ENCODE peak calls at places on chromosomes 1 and 21, in eight cellular contexts. One of them, this sample, is unnamed.

GRCh38 chr1:1068374-1069060 is 5.6 kb downstream of the RNF223 start:
- DNase-seq in endothelial cell of umbilical vein: no peak
- DNase-seq in transverse colon: peak
- DNase-seq in vagina: no peak
- DNase-seq in stomach: peak
- DNase-seq in HCT116: no peak
- DNase-seq in prostate gland: no peak
- DNase-seq in sigmoid colon: no peak
- DNase-seq in this sample: peak

GRCh38 chr1:90045853-90046563 is 51.1 kb downstream of the ZNF326 start:
- DNase-seq in endothelial cell of umbilical vein: peak
- DNase-seq in transverse colon: no peak
- DNase-seq in vagina: no peak
- DNase-seq in stomach: no peak
- DNase-seq in HCT116: peak
- DNase-seq in prostate gland: no peak
- DNase-seq in sigmoid colon: no peak
- DNase-seq in this sample: no peak

GRCh38 chr21:45322960-45323461 is 35.3 kb upstream of the POFUT2 start:
- DNase-seq in endothelial cell of umbilical vein: no peak
- DNase-seq in transverse colon: no peak
- DNase-seq in vagina: no peak
- DNase-seq in stomach: no peak
- DNase-seq in HCT116: no peak
- DNase-seq in prostate gland: no peak
- DNase-seq in sigmoid colon: peak
- DNase-seq in this sample: no peak

GRCh38 chr21:37006521-37007291 is at the start of gene RIPPLY3:
- DNase-seq in endothelial cell of umbilical vein: no peak
- DNase-seq in transverse colon: no peak
- DNase-seq in vagina: no peak
- DNase-seq in stomach: no peak
- DNase-seq in HCT116: no peak
- DNase-seq in prostate gland: no peak
- DNase-seq in sigmoid colon: no peak
- DNase-seq in this sample: no peak

GRCh38 chr21:22297575-22297974 is 1299.4 kb downstream of the NCAM2 start:
- DNase-seq in endothelial cell of umbilical vein: no peak
- DNase-seq in transverse colon: no peak
- DNase-seq in vagina: no peak
- DNase-seq in stomach: no peak
- DNase-seq in HCT116: no peak
- DNase-seq in prostate gland: no peak
- DNase-seq in sigmoid colon: no peak
- DNase-seq in this sample: no peak

GRCh38 chr1:9872430-9873165 is 37.5 kb downstream of the CTNNBIP1 start:
- DNase-seq in endothelial cell of umbilical vein: no peak
- DNase-seq in transverse colon: no peak
- DNase-seq in vagina: no peak
- DNase-seq in stomach: no peak
- DNase-seq in HCT116: no peak
- DNase-seq in prostate gland: no peak
- DNase-seq in sigmoid colon: no peak
- DNase-seq in this sample: no peak

GRCh38 chr1:22790232-22791008 is 79.8 kb downstream of the EPHB2 start:
- DNase-seq in endothelial cell of umbilical vein: no peak
- DNase-seq in transverse colon: peak
- DNase-seq in vagina: no peak
- DNase-seq in stomach: no peak
- DNase-seq in HCT116: no peak
- DNase-seq in prostate gland: no peak
- DNase-seq in sigmoid colon: no peak
- DNase-seq in this sample: no peak

GRCh38 chr1:243855616-243856318 is 5.7 kb upstream of the AKT3 start:
- DNase-seq in endothelial cell of umbilical vein: no peak
- DNase-seq in transverse colon: no peak
- DNase-seq in vagina: no peak
- DNase-seq in stomach: no peak
- DNase-seq in HCT116: no peak
- DNase-seq in prostate gland: no peak
- DNase-seq in sigmoid colon: no peak
- DNase-seq in this sample: no peak

GRCh38 chr1:41500378-41500777 is 15.9 kb upstream of the EDN2 start:
- DNase-seq in endothelial cell of umbilical vein: no peak
- DNase-seq in transverse colon: peak
- DNase-seq in vagina: no peak
- DNase-seq in stomach: peak
- DNase-seq in HCT116: no peak
- DNase-seq in prostate gland: peak
- DNase-seq in sigmoid colon: peak
- DNase-seq in this sample: no peak

GRCh38 chr1:236808564-236809130 is 13.6 kb downstream of the MTR start:
- DNase-seq in endothelial cell of umbilical vein: peak
- DNase-seq in transverse colon: no peak
- DNase-seq in vagina: no peak
- DNase-seq in stomach: no peak
- DNase-seq in HCT116: no peak
- DNase-seq in prostate gland: no peak
- DNase-seq in sigmoid colon: no peak
- DNase-seq in this sample: no peak

GRCh38 chr1:7050751-7051665 is 265.8 kb downstream of the CAMTA1 start:
- DNase-seq in endothelial cell of umbilical vein: no peak
- DNase-seq in transverse colon: no peak
- DNase-seq in vagina: no peak
- DNase-seq in stomach: no peak
- DNase-seq in HCT116: no peak
- DNase-seq in prostate gland: no peak
- DNase-seq in sigmoid colon: no peak
- DNase-seq in this sample: no peak

GRCh38 chr1:47450606-47451005 is 12.8 kb downstream of the FOXD2 start:
- DNase-seq in endothelial cell of umbilical vein: no peak
- DNase-seq in transverse colon: no peak
- DNase-seq in vagina: no peak
- DNase-seq in stomach: no peak
- DNase-seq in HCT116: no peak
- DNase-seq in prostate gland: no peak
- DNase-seq in sigmoid colon: no peak
- DNase-seq in this sample: no peak

GRCh38 chr1:31585736-31586365 is 9.5 kb downstream of the TINAGL1 start:
- DNase-seq in endothelial cell of umbilical vein: no peak
- DNase-seq in transverse colon: no peak
- DNase-seq in vagina: no peak
- DNase-seq in stomach: no peak
- DNase-seq in HCT116: no peak
- DNase-seq in prostate gland: no peak
- DNase-seq in sigmoid colon: no peak
- DNase-seq in this sample: no peak

GRCh38 chr1:31584869-31585735 is 8.8 kb downstream of the TINAGL1 start:
- DNase-seq in endothelial cell of umbilical vein: no peak
- DNase-seq in transverse colon: no peak
- DNase-seq in vagina: no peak
- DNase-seq in stomach: no peak
- DNase-seq in HCT116: no peak
- DNase-seq in prostate gland: no peak
- DNase-seq in sigmoid colon: no peak
- DNase-seq in this sample: no peak

GRCh38 chr1:31583082-31583994 is 7.0 kb downstream of the TINAGL1 start:
- DNase-seq in endothelial cell of umbilical vein: no peak
- DNase-seq in transverse colon: no peak
- DNase-seq in vagina: no peak
- DNase-seq in stomach: no peak
- DNase-seq in HCT116: no peak
- DNase-seq in prostate gland: no peak
- DNase-seq in sigmoid colon: no peak
- DNase-seq in this sample: no peak

GRCh38 chr1:31581821-31582810 is 5.8 kb downstream of the TINAGL1 start:
- DNase-seq in endothelial cell of umbilical vein: no peak
- DNase-seq in transverse colon: no peak
- DNase-seq in vagina: no peak
- DNase-seq in stomach: no peak
- DNase-seq in HCT116: no peak
- DNase-seq in prostate gland: no peak
- DNase-seq in sigmoid colon: no peak
- DNase-seq in this sample: no peak

GRCh38 chr1:31583995-31584868 is 7.9 kb downstream of the TINAGL1 start:
- DNase-seq in endothelial cell of umbilical vein: peak
- DNase-seq in transverse colon: peak
- DNase-seq in vagina: no peak
- DNase-seq in stomach: peak
- DNase-seq in HCT116: no peak
- DNase-seq in prostate gland: peak
- DNase-seq in sigmoid colon: peak
- DNase-seq in this sample: no peak
- TF ChIP-seq POLR2AphosphoS5 in endothelial cell of umbilical vein: peak
- TF ChIP-seq POLR2AphosphoS5 in transverse colon: peak
- TF ChIP-seq POLR2AphosphoS5 in vagina: peak
- TF ChIP-seq POLR2AphosphoS5 in stomach: peak
- TF ChIP-seq POLR2AphosphoS5 in HCT116: no peak
- TF ChIP-seq POLR2AphosphoS5 in prostate gland: peak
- TF ChIP-seq POLR2AphosphoS5 in sigmoid colon: peak
- TF ChIP-seq POLR2AphosphoS5 in this sample: no peak

DNA sequence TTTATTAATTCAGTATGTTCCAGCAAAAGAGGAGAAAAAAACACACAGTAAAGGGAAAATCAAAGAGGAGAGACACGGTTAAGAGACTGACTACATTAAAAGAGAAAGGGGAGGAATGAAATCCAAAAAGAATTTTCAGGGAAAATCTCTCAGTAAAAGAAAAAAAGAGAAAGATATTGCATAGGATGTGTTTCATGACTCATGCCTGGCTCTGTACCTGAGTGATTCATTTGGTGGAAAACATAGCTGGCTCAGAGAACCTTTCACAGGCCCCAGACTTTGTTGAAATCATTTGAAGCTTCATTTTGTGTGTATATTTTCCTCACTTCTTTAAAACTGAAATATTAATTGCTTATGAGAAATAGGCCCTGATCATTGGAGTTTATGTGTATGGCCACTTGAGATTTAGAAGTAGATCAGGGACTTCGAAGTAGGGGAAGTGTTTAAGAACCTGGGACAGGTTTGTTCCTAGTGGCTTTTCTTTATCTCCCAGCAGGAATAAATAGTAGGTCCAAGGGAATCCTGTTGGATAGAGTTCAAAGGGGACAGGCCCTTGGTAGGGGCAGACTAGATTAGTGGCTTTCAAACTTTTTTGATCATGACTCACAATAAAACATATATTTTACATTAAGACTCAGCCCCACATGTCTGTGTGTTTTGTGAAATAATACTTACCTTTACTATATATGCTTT is 239.1 kb upstream of the SGIP1 start:
- DNase-seq in endothelial cell of umbilical vein: peak
- DNase-seq in transverse colon: no peak
- DNase-seq in vagina: no peak
- DNase-seq in stomach: no peak
- DNase-seq in HCT116: peak
- DNase-seq in prostate gland: no peak
- DNase-seq in sigmoid colon: no peak
- DNase-seq in this sample: no peak
- TF ChIP-seq POLR2A in endothelial cell of umbilical vein: no peak
- TF ChIP-seq POLR2A in transverse colon: no peak
- TF ChIP-seq POLR2A in vagina: no peak
- TF ChIP-seq POLR2A in stomach: no peak
- TF ChIP-seq POLR2A in HCT116: no peak
- TF ChIP-seq POLR2A in prostate gland: no peak
- TF ChIP-seq POLR2A in sigmoid colon: no peak
- TF ChIP-seq POLR2A in this sample: no peak

GRCh38 chr21:38937286-38937790 is 131.6 kb downstream of the ETS2 start:
- DNase-seq in endothelial cell of umbilical vein: no peak
- DNase-seq in transverse colon: no peak
- DNase-seq in vagina: no peak
- DNase-seq in stomach: no peak
- DNase-seq in HCT116: no peak
- DNase-seq in prostate gland: no peak
- DNase-seq in sigmoid colon: no peak
- DNase-seq in this sample: no peak
- TF ChIP-seq POLR2AphosphoS5 in endothelial cell of umbilical vein: no peak
- TF ChIP-seq POLR2AphosphoS5 in transverse colon: no peak
- TF ChIP-seq POLR2AphosphoS5 in vagina: no peak
- TF ChIP-seq POLR2AphosphoS5 in stomach: no peak
- TF ChIP-seq POLR2AphosphoS5 in HCT116: no peak
- TF ChIP-seq POLR2AphosphoS5 in prostate gland: no peak
- TF ChIP-seq POLR2AphosphoS5 in sigmoid colon: no peak
- TF ChIP-seq POLR2AphosphoS5 in this sample: no peak

DNA sequence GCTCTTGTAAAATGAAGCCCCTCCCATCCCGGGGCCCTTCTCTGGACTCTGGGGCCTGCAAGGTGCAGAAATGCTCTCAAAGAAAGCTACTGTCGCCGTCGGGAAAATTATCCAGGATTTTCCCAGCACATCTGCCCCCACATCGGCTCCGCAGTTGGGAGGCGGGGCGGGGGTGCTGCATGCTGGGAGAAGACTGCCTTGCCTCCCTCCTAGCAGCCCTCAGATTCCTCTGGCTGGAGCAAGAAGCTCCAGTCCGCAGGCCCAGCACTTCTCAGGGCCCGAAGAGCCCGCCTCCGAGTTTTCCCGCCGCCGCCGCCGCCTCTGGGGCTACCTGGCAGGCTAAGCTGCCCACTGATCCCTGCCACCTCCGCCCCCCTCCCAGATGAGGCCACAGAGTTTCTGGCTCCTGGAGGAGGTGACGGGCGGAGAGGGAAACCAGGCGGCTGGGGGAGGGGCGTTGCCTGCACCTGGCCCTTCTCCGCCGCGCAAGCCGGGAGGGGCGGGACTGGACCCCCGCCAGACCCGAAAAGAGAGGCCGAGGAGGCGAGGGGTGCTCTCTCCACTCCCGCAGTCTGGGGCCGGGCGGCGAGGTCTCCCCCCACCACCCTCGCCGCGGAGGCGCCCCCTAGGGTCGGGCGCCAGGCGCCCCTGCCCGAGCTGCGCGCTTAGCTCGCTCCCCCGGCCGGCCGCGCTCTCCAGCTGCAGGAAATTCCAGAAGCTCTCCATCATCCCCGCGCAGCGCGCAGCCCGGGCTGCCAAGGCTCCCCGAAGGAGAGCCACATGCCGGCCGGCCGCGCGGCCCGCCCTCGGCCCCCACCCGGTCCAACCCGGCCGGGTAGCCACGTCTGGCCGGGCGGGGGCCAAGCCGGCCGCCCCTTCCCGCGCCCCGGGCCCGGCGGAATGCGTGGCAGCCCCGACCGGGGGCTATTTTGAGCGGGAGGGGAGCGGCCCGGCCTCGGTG is 28.8 kb downstream of the AHDC1 start:
- DNase-seq in endothelial cell of umbilical vein: peak
- DNase-seq in transverse colon: peak
- DNase-seq in vagina: no peak
- DNase-seq in stomach: peak
- DNase-seq in HCT116: no peak
- DNase-seq in prostate gland: peak
- DNase-seq in sigmoid colon: peak
- DNase-seq in this sample: no peak
- TF ChIP-seq POLR2A in endothelial cell of umbilical vein: no peak
- TF ChIP-seq POLR2A in transverse colon: no peak
- TF ChIP-seq POLR2A in vagina: peak
- TF ChIP-seq POLR2A in stomach: no peak
- TF ChIP-seq POLR2A in HCT116: no peak
- TF ChIP-seq POLR2A in prostate gland: no peak
- TF ChIP-seq POLR2A in sigmoid colon: no peak
- TF ChIP-seq POLR2A in this sample: no peak

GRCh38 chr1:151292207-151293030 is 10.3 kb downstream of the ZNF687 start:
- DNase-seq in endothelial cell of umbilical vein: no peak
- DNase-seq in transverse colon: no peak
- DNase-seq in vagina: no peak
- DNase-seq in stomach: no peak
- DNase-seq in HCT116: no peak
- DNase-seq in prostate gland: no peak
- DNase-seq in sigmoid colon: no peak
- DNase-seq in this sample: no peak
- TF ChIP-seq POLR2AphosphoS5 in endothelial cell of umbilical vein: no peak
- TF ChIP-seq POLR2AphosphoS5 in transverse colon: no peak
- TF ChIP-seq POLR2AphosphoS5 in vagina: no peak
- TF ChIP-seq POLR2AphosphoS5 in stomach: no peak
- TF ChIP-seq POLR2AphosphoS5 in HCT116: no peak
- TF ChIP-seq POLR2AphosphoS5 in prostate gland: no peak
- TF ChIP-seq POLR2AphosphoS5 in sigmoid colon: no peak
- TF ChIP-seq POLR2AphosphoS5 in this sample: peak